ENCODE peak calls at places on chromosomes 1 and 21, in eight cellular contexts. T, A, Q, N, E, H, D and Z are unnamed samples.

GRCh38 chr1:9086796-9087195 is 17.4 kb upstream of the SLC2A5 start:
- DNase-seq in T (peak; percentile 54), D (no peak), A (no peak), E (no peak), Q (no peak), H (no peak), N (no peak), Z (no peak)

GRCh38 chr21:41196990-41197389 is 29.0 kb downstream of the BACE2 start:
- DNase-seq in N (no peak), D (no peak), E (no peak), A (no peak), Q (no peak), H (no peak), T (peak; percentile 33), Z (no peak)

GRCh38 chr1:61851849-61852692 is 109.8 kb downstream of the PATJ start:
- DNase-seq in N (no peak), T (peak; percentile 88), Q (no peak), D (no peak), H (peak; percentile 77), A (no peak), E (peak; percentile 37), Z (peak; percentile 28)

GRCh38 chr1:92951141-92951582 is 10.1 kb downstream of the DIPK1A start:
- DNase-seq in H (no peak), E (peak; percentile 79), Q (no peak), N (peak; percentile 46), D (no peak), A (no peak), T (peak; percentile 61), Z (no peak)

GRCh38 chr1:198496216-198497143 is 44.0 kb downstream of the ATP6V1G3 start:
- DNase-seq in Q (peak; percentile 35), A (no peak), T (peak; percentile 41), D (no peak), H (no peak), N (no peak), E (peak; percentile 70), Z (no peak)

GRCh38 chr1:234780531-234781162 is 170.7 kb upstream of the IRF2BP2 start:
- DNase-seq in E (no peak), Q (no peak), H (no peak), A (no peak), D (no peak), N (no peak), T (no peak), Z (no peak)

GRCh38 chr1:145960468-145961108 is 2.8 kb upstream of the LIX1L start:
- DNase-seq in T (peak; percentile 76), Q (no peak), N (peak; percentile 59), D (peak; percentile 60), A (peak; percentile 89), E (no peak), H (peak; percentile 91), Z (peak; percentile 71)

GRCh38 chr1:203085528-203086406 is at the start of gene MYOG:
- DNase-seq in A (no peak), T (no peak), N (no peak), Q (no peak), H (no peak), E (peak; percentile 15), D (no peak), Z (no peak)

GRCh38 chr1:203274603-203275381 is 30.5 kb upstream of the BTG2 start:
- DNase-seq in H (no peak), E (no peak), D (no peak), Q (peak; percentile 82), N (no peak), T (no peak), A (no peak), Z (no peak)

GRCh38 chr1:150281758-150282557 is at the start of gene CIART:
- DNase-seq in E (peak; percentile 92), H (peak; percentile 98), T (peak; percentile 99), N (no peak), Q (peak; percentile 98), D (peak; percentile 82), A (peak; percentile 78), Z (peak; percentile 74)

GRCh38 chr1:30881266-30882181 is 27.0 kb downstream of the SDC3 start:
- DNase-seq in N (peak; percentile 73), D (no peak), Q (no peak), T (no peak), H (no peak), E (no peak), A (no peak), Z (peak; percentile 56)

GRCh38 chr1:19067187-19067911 is 110.9 kb upstream of the IFFO2 start:
- DNase-seq in D (no peak), N (no peak), T (no peak), A (no peak), H (no peak), Q (no peak), E (peak; percentile 54), Z (peak; percentile 14)

GRCh38 chr1:229070168-229070567 is 200.7 kb upstream of the RAB4A start:
- DNase-seq in N (no peak), H (peak; percentile 21), E (peak; percentile 62), A (no peak), D (no peak), Q (peak; percentile 73), T (peak; percentile 87), Z (no peak)

GRCh38 chr21:25171438-25171837 is 435.8 kb downstream of the MRPL39 start:
- DNase-seq in Q (no peak), A (no peak), N (no peak), T (peak; percentile 9), H (no peak), E (no peak), D (no peak), Z (no peak)

DNA sequence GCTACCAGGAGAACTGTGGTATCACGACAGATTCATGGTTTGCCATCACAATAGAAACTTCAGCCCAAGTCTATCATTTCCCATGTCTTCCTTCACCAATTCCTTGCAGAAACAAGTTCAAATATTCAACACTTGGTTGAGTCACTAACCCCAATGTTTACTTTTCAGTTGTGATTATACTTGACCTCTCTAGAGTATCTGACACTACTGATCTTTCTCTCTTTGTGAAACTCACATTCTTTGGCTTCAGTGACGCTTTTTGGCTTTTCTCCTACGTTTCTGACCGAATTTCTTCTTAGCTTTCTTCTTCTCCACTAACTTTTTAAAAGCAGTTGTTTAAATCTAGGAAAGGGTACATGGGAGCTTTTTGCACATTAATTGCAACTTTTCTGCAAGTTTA is 48.8 kb upstream of the HMGB4 start:
- DNase-seq in A (no peak), Q (no peak), T (peak; percentile 2), N (no peak), H (no peak), E (no peak), D (no peak), Z (no peak)
- TF ChIP-seq CTCF in A (no peak), Q (no peak), T (no peak), N (no peak), H (no peak), E (no peak), D (no peak), Z (no peak)

GRCh38 chr1:24304763-24305162 is 14.4 kb upstream of the GRHL3 start:
- DNase-seq in T (no peak), A (no peak), D (no peak), H (no peak), E (no peak), N (no peak), Q (no peak), Z (no peak)
- TF ChIP-seq CTCF in T (no peak), A (no peak), D (no peak), H (no peak), E (no peak), N (no peak), Q (no peak), Z (no peak)

DNA sequence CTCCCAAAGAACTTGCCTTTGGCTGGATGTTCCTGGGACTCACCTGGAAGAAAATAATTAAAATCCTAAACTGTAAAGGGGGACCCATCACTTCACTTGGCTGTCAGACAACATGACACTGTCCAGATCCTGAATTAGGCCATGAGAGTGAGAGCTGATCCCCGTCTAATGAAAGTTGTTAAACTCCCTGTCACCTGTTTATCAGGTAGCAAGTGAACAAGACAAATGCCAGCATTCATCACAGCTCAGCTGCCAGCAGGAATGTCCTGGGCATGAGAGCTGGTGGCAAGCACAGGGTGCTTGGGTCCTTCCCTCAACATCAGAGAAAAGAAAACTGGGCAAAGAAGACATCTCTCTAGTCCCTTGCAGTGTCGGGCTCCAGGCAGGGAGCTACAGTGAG is 23.8 kb downstream of the PMVK start:
- DNase-seq in N (no peak), D (no peak), T (no peak), E (no peak), Q (no peak), H (peak; percentile 66), A (no peak), Z (no peak)
- TF ChIP-seq CTCF in N (no peak), D (no peak), T (no peak), E (no peak), Q (no peak), H (no peak), A (no peak), Z (no peak)

DNA sequence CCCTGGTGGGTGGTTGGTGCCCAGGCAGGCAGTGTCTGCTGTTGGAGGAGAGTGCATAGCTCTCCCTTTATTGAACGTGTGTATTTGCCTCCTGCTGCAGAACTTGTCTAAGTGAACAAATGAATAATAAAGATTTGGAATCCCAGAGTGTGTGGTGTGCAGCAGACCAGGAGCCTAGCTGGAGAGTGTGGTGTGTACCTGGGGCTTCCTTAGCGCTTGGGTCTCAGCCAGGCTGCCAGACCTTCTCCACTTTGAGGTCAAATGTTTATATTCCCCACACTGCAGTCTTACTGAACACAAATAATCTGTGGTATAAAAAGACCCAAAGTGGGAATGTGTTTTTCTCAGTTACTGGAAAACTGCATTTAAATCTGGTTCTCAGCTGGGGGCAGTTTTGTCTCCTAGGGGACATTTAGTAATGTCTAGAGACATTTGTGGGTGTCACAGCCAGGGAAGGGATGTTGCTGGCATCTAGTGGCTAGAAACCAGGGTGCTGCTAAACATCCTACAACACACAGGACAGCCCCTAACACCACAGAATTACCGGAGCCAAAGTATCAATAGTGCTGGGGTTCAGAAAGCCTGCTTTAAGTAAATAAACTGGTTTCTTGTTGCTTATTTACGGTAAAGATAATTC is 23.6 kb downstream of the SLC37A1 start:
- DNase-seq in D (no peak), E (no peak), Q (no peak), N (no peak), T (no peak), H (no peak), A (no peak), Z (peak; percentile 68)
- TF ChIP-seq CTCF in D (no peak), E (peak; percentile 30), Q (peak; percentile 31), N (peak; percentile 65), T (peak; percentile 12), H (peak; percentile 29), A (peak; percentile 13), Z (peak; percentile 61)

GRCh38 chr1:219544163-219544846 is 68.6 kb downstream of the ZC3H11B start:
- DNase-seq in A (no peak), Q (no peak), N (no peak), H (no peak), T (peak; percentile 20), E (no peak), D (no peak), Z (no peak)
- TF ChIP-seq CTCF in A (no peak), Q (no peak), N (no peak), H (no peak), T (peak; percentile 9), E (peak; percentile 23), D (no peak), Z (peak; percentile 22)

GRCh38 chr1:26971590-26971989 is 11.3 kb upstream of the KDF1 start:
- DNase-seq in H (no peak), E (no peak), T (no peak), D (no peak), N (no peak), Q (no peak), A (no peak), Z (no peak)
- TF ChIP-seq CTCF in H (no peak), E (no peak), T (no peak), D (no peak), N (no peak), Q (no peak), A (no peak), Z (no peak)